ENCODE peak calls at places on chromosomes 7 and 10, in six cellular contexts. I, P, B, R, Z and J are unnamed samples.

GRCh38 chr7:159227433-159227832 is 82.8 kb upstream of the VIPR2 start:
- DNase-seq in I (no peak), P (no peak), B (no peak), R (no peak), Z (no peak), J (no peak)

GRCh38 chr7:55192718-55193117 is 172.4 kb upstream of the LANCL2 start:
- DNase-seq in I (peak; percentile 32), P (no peak), B (no peak), R (no peak), Z (no peak), J (no peak)

GRCh38 chr7:55063633-55064032 is 44.8 kb downstream of the EGFR start:
- DNase-seq in I (peak; percentile 63), P (no peak), B (no peak), R (no peak), Z (no peak), J (no peak)

GRCh38 chr7:50953820-50954219 is 171.1 kb upstream of the GRB10 start:
- DNase-seq in I (peak; percentile 49), P (no peak), B (no peak), R (no peak), Z (no peak), J (no peak)

GRCh38 chr7:12623885-12624498 is 53.5 kb downstream of the SCIN start:
- DNase-seq in I (peak; percentile 17), P (no peak), B (no peak), R (no peak), Z (no peak), J (no peak)

GRCh38 chr10:127411062-127411461 is 138.0 kb upstream of the NPS start:
- DNase-seq in I (no peak), P (no peak), B (no peak), R (no peak), Z (no peak), J (no peak)

GRCh38 chr10:45514283-45515270 is 140.6 kb downstream of the ALOX5 start:
- DNase-seq in I (peak; percentile 86), P (no peak), B (no peak), R (no peak), Z (no peak), J (no peak)

GRCh38 chr10:8034666-8035640 is 19.5 kb upstream of the GATA3 start:
- DNase-seq in I (no peak), P (no peak), B (no peak), R (no peak), Z (no peak), J (no peak)

GRCh38 chr7:151853896-151854807 is 22.8 kb downstream of the PRKAG2 start:
- DNase-seq in I (no peak), P (no peak), B (no peak), R (no peak), Z (no peak), J (no peak)

GRCh38 chr7:101815826-101816488 is 1.5 kb upstream of the CUX1 start:
- DNase-seq in I (peak; percentile 75), P (peak; percentile 79), B (peak; percentile 60), R (peak; percentile 58), Z (peak; percentile 74), J (peak; percentile 81)

GRCh38 chr10:124636271-124636993 is 107.7 kb downstream of the FAM53B start:
- DNase-seq in I (no peak), P (no peak), B (no peak), R (peak; percentile 31), Z (peak; percentile 54), J (no peak)